ENCODE peak calls at places on chromosomes 16 and 17, in five cellular contexts. One of them, this sample, is unnamed.

GRCh38 chr17:58513913-58514794 is at the start of gene MTMR4:
- DNase-seq in stimulated activated CD4-positive, alpha-beta T cell treated with anti-CD3 and anti-CD28 coated beads, Interleukin-4, amount 100 ng/mL, for 24 hours: peak
- DNase-seq in H4: peak
- DNase-seq in HTR-8/SVneo: peak
- DNase-seq in SHP77: peak
- DNase-seq in this sample: peak

GRCh38 chr16:73149329-73149728 is 101.4 kb upstream of the ZFHX3 start:
- DNase-seq in stimulated activated CD4-positive, alpha-beta T cell treated with anti-CD3 and anti-CD28 coated beads, Interleukin-4, amount 100 ng/mL, for 24 hours: no peak
- DNase-seq in H4: no peak
- DNase-seq in HTR-8/SVneo: no peak
- DNase-seq in SHP77: peak
- DNase-seq in this sample: no peak

GRCh38 chr17:31466096-31466495 is 74.6 kb downstream of the RAB11FIP4 start:
- DNase-seq in stimulated activated CD4-positive, alpha-beta T cell treated with anti-CD3 and anti-CD28 coated beads, Interleukin-4, amount 100 ng/mL, for 24 hours: no peak
- DNase-seq in H4: no peak
- DNase-seq in HTR-8/SVneo: no peak
- DNase-seq in SHP77: no peak
- DNase-seq in this sample: no peak

GRCh38 chr17:79400989-79401703 is 209.7 kb downstream of the RBFOX3 start:
- DNase-seq in stimulated activated CD4-positive, alpha-beta T cell treated with anti-CD3 and anti-CD28 coated beads, Interleukin-4, amount 100 ng/mL, for 24 hours: peak
- DNase-seq in H4: peak
- DNase-seq in HTR-8/SVneo: peak
- DNase-seq in SHP77: peak
- DNase-seq in this sample: peak

GRCh38 chr17:46962374-46962790 is 16.7 kb downstream of the RPRML start:
- DNase-seq in stimulated activated CD4-positive, alpha-beta T cell treated with anti-CD3 and anti-CD28 coated beads, Interleukin-4, amount 100 ng/mL, for 24 hours: no peak
- DNase-seq in H4: peak
- DNase-seq in HTR-8/SVneo: no peak
- DNase-seq in SHP77: no peak
- DNase-seq in this sample: no peak

GRCh38 chr17:44585315-44585714 is 28.0 kb downstream of the FZD2 start:
- DNase-seq in stimulated activated CD4-positive, alpha-beta T cell treated with anti-CD3 and anti-CD28 coated beads, Interleukin-4, amount 100 ng/mL, for 24 hours: no peak
- DNase-seq in H4: no peak
- DNase-seq in HTR-8/SVneo: no peak
- DNase-seq in SHP77: no peak
- DNase-seq in this sample: no peak

GRCh38 chr16:58487566-58488351 is 12.2 kb upstream of the NDRG4 start:
- DNase-seq in stimulated activated CD4-positive, alpha-beta T cell treated with anti-CD3 and anti-CD28 coated beads, Interleukin-4, amount 100 ng/mL, for 24 hours: peak
- DNase-seq in H4: peak
- DNase-seq in HTR-8/SVneo: peak
- DNase-seq in SHP77: peak
- DNase-seq in this sample: peak

GRCh38 chr17:61294777-61295176 is 104.9 kb upstream of the TBX2 start:
- DNase-seq in stimulated activated CD4-positive, alpha-beta T cell treated with anti-CD3 and anti-CD28 coated beads, Interleukin-4, amount 100 ng/mL, for 24 hours: no peak
- DNase-seq in H4: peak
- DNase-seq in HTR-8/SVneo: peak
- DNase-seq in SHP77: no peak
- DNase-seq in this sample: no peak

GRCh38 chr17:80649200-80649644 is 104.6 kb downstream of the RPTOR start:
- DNase-seq in stimulated activated CD4-positive, alpha-beta T cell treated with anti-CD3 and anti-CD28 coated beads, Interleukin-4, amount 100 ng/mL, for 24 hours: peak
- DNase-seq in H4: no peak
- DNase-seq in HTR-8/SVneo: no peak
- DNase-seq in SHP77: no peak
- DNase-seq in this sample: no peak

GRCh38 chr17:31390748-31391495 is 553 bp upstream of the RAB11FIP4 start:
- DNase-seq in stimulated activated CD4-positive, alpha-beta T cell treated with anti-CD3 and anti-CD28 coated beads, Interleukin-4, amount 100 ng/mL, for 24 hours: no peak
- DNase-seq in H4: no peak
- DNase-seq in HTR-8/SVneo: no peak
- DNase-seq in SHP77: no peak
- DNase-seq in this sample: no peak

GRCh38 chr16:19886061-19886792 is 1.6 kb upstream of the GPRC5B start:
- DNase-seq in stimulated activated CD4-positive, alpha-beta T cell treated with anti-CD3 and anti-CD28 coated beads, Interleukin-4, amount 100 ng/mL, for 24 hours: peak
- DNase-seq in H4: peak
- DNase-seq in HTR-8/SVneo: peak
- DNase-seq in SHP77: peak
- DNase-seq in this sample: peak

GRCh38 chr16:78142784-78143183 is 43.3 kb downstream of the WWOX start:
- DNase-seq in stimulated activated CD4-positive, alpha-beta T cell treated with anti-CD3 and anti-CD28 coated beads, Interleukin-4, amount 100 ng/mL, for 24 hours: no peak
- DNase-seq in H4: no peak
- DNase-seq in HTR-8/SVneo: no peak
- DNase-seq in SHP77: no peak
- DNase-seq in this sample: no peak

GRCh38 chr16:7246578-7246977 is 86.1 kb upstream of the RBFOX1 start:
- DNase-seq in stimulated activated CD4-positive, alpha-beta T cell treated with anti-CD3 and anti-CD28 coated beads, Interleukin-4, amount 100 ng/mL, for 24 hours: no peak
- DNase-seq in H4: no peak
- DNase-seq in HTR-8/SVneo: no peak
- DNase-seq in SHP77: no peak
- DNase-seq in this sample: no peak

GRCh38 chr17:79905832-79906231 is 66.6 kb upstream of the CBX4 start:
- DNase-seq in stimulated activated CD4-positive, alpha-beta T cell treated with anti-CD3 and anti-CD28 coated beads, Interleukin-4, amount 100 ng/mL, for 24 hours: no peak
- DNase-seq in H4: peak
- DNase-seq in HTR-8/SVneo: peak
- DNase-seq in SHP77: peak
- DNase-seq in this sample: no peak

GRCh38 chr16:80743273-80743672 is 61.1 kb downstream of the CDYL2 start:
- DNase-seq in stimulated activated CD4-positive, alpha-beta T cell treated with anti-CD3 and anti-CD28 coated beads, Interleukin-4, amount 100 ng/mL, for 24 hours: no peak
- DNase-seq in H4: no peak
- DNase-seq in HTR-8/SVneo: no peak
- DNase-seq in SHP77: no peak
- DNase-seq in this sample: no peak

GRCh38 chr17:27526603-27527002 is 70.4 kb downstream of the KSR1 start:
- DNase-seq in stimulated activated CD4-positive, alpha-beta T cell treated with anti-CD3 and anti-CD28 coated beads, Interleukin-4, amount 100 ng/mL, for 24 hours: peak
- DNase-seq in H4: no peak
- DNase-seq in HTR-8/SVneo: no peak
- DNase-seq in SHP77: no peak
- DNase-seq in this sample: peak

GRCh38 chr17:11636771-11637170 is 38.5 kb downstream of the DNAH9 start:
- DNase-seq in stimulated activated CD4-positive, alpha-beta T cell treated with anti-CD3 and anti-CD28 coated beads, Interleukin-4, amount 100 ng/mL, for 24 hours: no peak
- DNase-seq in H4: no peak
- DNase-seq in HTR-8/SVneo: no peak
- DNase-seq in SHP77: no peak
- DNase-seq in this sample: no peak

GRCh38 chr16:22425847-22426246 is 51.4 kb upstream of the CDR2 start:
- DNase-seq in stimulated activated CD4-positive, alpha-beta T cell treated with anti-CD3 and anti-CD28 coated beads, Interleukin-4, amount 100 ng/mL, for 24 hours: no peak
- DNase-seq in H4: no peak
- DNase-seq in HTR-8/SVneo: no peak
- DNase-seq in SHP77: no peak
- DNase-seq in this sample: no peak

GRCh38 chr17:1011760-1012735 is 15.1 kb downstream of the TIMM22 start:
- DNase-seq in stimulated activated CD4-positive, alpha-beta T cell treated with anti-CD3 and anti-CD28 coated beads, Interleukin-4, amount 100 ng/mL, for 24 hours: no peak
- DNase-seq in H4: no peak
- DNase-seq in HTR-8/SVneo: no peak
- DNase-seq in SHP77: no peak
- DNase-seq in this sample: no peak

GRCh38 chr17:17350491-17351355 is 47.5 kb downstream of the NT5M start:
- DNase-seq in stimulated activated CD4-positive, alpha-beta T cell treated with anti-CD3 and anti-CD28 coated beads, Interleukin-4, amount 100 ng/mL, for 24 hours: no peak
- DNase-seq in H4: no peak
- DNase-seq in HTR-8/SVneo: peak
- DNase-seq in SHP77: no peak
- DNase-seq in this sample: no peak

GRCh38 chr17:78038748-78039288 is 80.3 kb downstream of the TNRC6C start:
- DNase-seq in stimulated activated CD4-positive, alpha-beta T cell treated with anti-CD3 and anti-CD28 coated beads, Interleukin-4, amount 100 ng/mL, for 24 hours: no peak
- DNase-seq in H4: no peak
- DNase-seq in HTR-8/SVneo: no peak
- DNase-seq in SHP77: peak
- DNase-seq in this sample: no peak

GRCh38 chr17:81999587-81999974 is 22.2 kb downstream of the ASPSCR1 start:
- DNase-seq in stimulated activated CD4-positive, alpha-beta T cell treated with anti-CD3 and anti-CD28 coated beads, Interleukin-4, amount 100 ng/mL, for 24 hours: no peak
- DNase-seq in H4: no peak
- DNase-seq in HTR-8/SVneo: no peak
- DNase-seq in SHP77: no peak
- DNase-seq in this sample: no peak

GRCh38 chr16:47197536-47198179 is 53.9 kb upstream of the NETO2 start:
- DNase-seq in stimulated activated CD4-positive, alpha-beta T cell treated with anti-CD3 and anti-CD28 coated beads, Interleukin-4, amount 100 ng/mL, for 24 hours: no peak
- DNase-seq in H4: peak
- DNase-seq in HTR-8/SVneo: no peak
- DNase-seq in SHP77: no peak
- DNase-seq in this sample: no peak

GRCh38 chr16:27431773-27432599 is 30.0 kb downstream of the IL21R start:
- DNase-seq in stimulated activated CD4-positive, alpha-beta T cell treated with anti-CD3 and anti-CD28 coated beads, Interleukin-4, amount 100 ng/mL, for 24 hours: peak
- DNase-seq in H4: no peak
- DNase-seq in HTR-8/SVneo: no peak
- DNase-seq in SHP77: no peak
- DNase-seq in this sample: peak